ENCODE peak calls at places on chromosomes 12 and 14, in seven cellular contexts. W is HCT116, M is stomach, R is transverse colon, B is spleen, Y is K562, Q is HepG2. H is an unnamed sample.

GRCh38 chr12:42483534-42483857 is 106.0 kb downstream of the PRICKLE1 start:
- DNase-seq in W (no peak), M (no peak), R (peak; percentile 35), B (peak; percentile 89), Y (peak; percentile 51), Q (no peak), H (no peak)

GRCh38 chr12:131213896-131214442 is 260.3 kb downstream of the ADGRD1 start:
- DNase-seq in W (no peak), M (no peak), R (no peak), B (peak; percentile 51), Y (no peak), Q (no peak), H (no peak)

GRCh38 chr12:15116983-15117382 is 104.2 kb downstream of the RERG start:
- DNase-seq in W (no peak), M (no peak), R (no peak), B (no peak), Y (no peak), Q (no peak), H (no peak)

GRCh38 chr14:56359245-56359644 is 220.4 kb upstream of the TMEM260 start:
- DNase-seq in W (no peak), M (no peak), R (no peak), B (no peak), Y (no peak), Q (no peak), H (no peak)

GRCh38 chr12:29499235-29499634 is 1.7 kb upstream of the OVCH1 start:
- DNase-seq in W (no peak), M (no peak), R (no peak), B (no peak), Y (no peak), Q (no peak), H (no peak)

GRCh38 chr14:35252485-35252884 is 39.7 kb upstream of the PSMA6 start:
- DNase-seq in W (no peak), M (no peak), R (no peak), B (no peak), Y (no peak), Q (no peak), H (no peak)

GRCh38 chr12:5456025-5456424 is 24.1 kb downstream of the NTF3 start:
- DNase-seq in W (no peak), M (no peak), R (no peak), B (peak; percentile 36), Y (no peak), Q (no peak), H (no peak)

GRCh38 chr14:55122441-55122986 is 6.5 kb upstream of the LGALS3 start:
- DNase-seq in W (no peak), M (peak; percentile 91), R (peak; percentile 91), B (no peak), Y (no peak), Q (peak; percentile 34), H (peak; percentile 88)

GRCh38 chr14:71004481-71004880 is 97.2 kb downstream of the PCNX1 start:
- DNase-seq in W (no peak), M (no peak), R (no peak), B (no peak), Y (no peak), Q (no peak), H (no peak)

GRCh38 chr12:73225371-73225937 is 953.3 kb downstream of the TRHDE start:
- DNase-seq in W (no peak), M (no peak), R (no peak), B (no peak), Y (no peak), Q (no peak), H (no peak)

GRCh38 chr12:69838086-69838440 is 13.0 kb downstream of the MYRFL start:
- DNase-seq in W (no peak), M (no peak), R (peak; percentile 19), B (no peak), Y (no peak), Q (no peak), H (no peak)

GRCh38 chr14:50001146-50001998 is 108.5 kb downstream of the ARF6 start:
- DNase-seq in W (peak; percentile 87), M (peak; percentile 75), R (peak; percentile 78), B (peak; percentile 89), Y (peak; percentile 71), Q (peak; percentile 86), H (no peak)

GRCh38 chr12:29395356-29395755 is 14.4 kb upstream of the ERGIC2 start:
- DNase-seq in W (no peak), M (no peak), R (no peak), B (no peak), Y (no peak), Q (no peak), H (no peak)

GRCh38 chr14:63854330-63854729 is 1.5 kb downstream of the SYNE2 start:
- DNase-seq in W (no peak), M (no peak), R (no peak), B (no peak), Y (no peak), Q (no peak), H (no peak)

GRCh38 chr14:74577247-74577947 is 34.6 kb downstream of the LTBP2 start:
- DNase-seq in W (no peak), M (no peak), R (no peak), B (peak; percentile 49), Y (no peak), Q (no peak), H (no peak)

GRCh38 chr14:68792022-68792829 is 641 bp downstream of the ZFP36L1 start:
- DNase-seq in W (no peak), M (peak; percentile 29), R (no peak), B (peak; percentile 87), Y (no peak), Q (no peak), H (no peak)

GRCh38 chr12:55822228-55822627 is 4.4 kb downstream of the ORMDL2 start:
- DNase-seq in W (no peak), M (no peak), R (no peak), B (no peak), Y (no peak), Q (peak; percentile 48), H (no peak)

GRCh38 chr14:69921052-69921451 is 41.8 kb downstream of the SMOC1 start:
- DNase-seq in W (no peak), M (no peak), R (no peak), B (no peak), Y (no peak), Q (no peak), H (no peak)

GRCh38 chr14:105090493-105091334 is 25.5 kb upstream of the GPR132 start:
- DNase-seq in W (peak; percentile 71), M (peak; percentile 90), R (peak; percentile 91), B (peak; percentile 97), Y (peak; percentile 74), Q (peak; percentile 79), H (peak; percentile 93)

GRCh38 chr14:28163261-28163660 is 603.3 kb upstream of the FOXG1 start:
- DNase-seq in W (no peak), M (no peak), R (no peak), B (no peak), Y (no peak), Q (no peak), H (no peak)

GRCh38 chr12:6266431-6267006 is 44.0 kb upstream of the PLEKHG6 start:
- DNase-seq in W (no peak), M (no peak), R (no peak), B (no peak), Y (no peak), Q (no peak), H (no peak)

GRCh38 chr12:12182926-12183325 is 83.9 kb downstream of the LRP6 start:
- DNase-seq in W (no peak), M (no peak), R (no peak), B (no peak), Y (peak; percentile 9), Q (no peak), H (no peak)

GRCh38 chr12:12178545-12178944 is 88.3 kb downstream of the LRP6 start:
- DNase-seq in W (no peak), M (no peak), R (no peak), B (no peak), Y (no peak), Q (no peak), H (no peak)

GRCh38 chr12:12181516-12181915 is 85.3 kb downstream of the LRP6 start:
- DNase-seq in W (no peak), M (no peak), R (no peak), B (no peak), Y (no peak), Q (no peak), H (no peak)

GRCh38 chr12:12180575-12180974 is 86.3 kb downstream of the LRP6 start:
- DNase-seq in W (no peak), M (no peak), R (no peak), B (no peak), Y (no peak), Q (no peak), H (no peak)

GRCh38 chr12:12180136-12180535 is 86.7 kb downstream of the LRP6 start:
- DNase-seq in W (no peak), M (no peak), R (no peak), B (no peak), Y (no peak), Q (no peak), H (no peak)
- H3K36me3 ChIP-seq in W (no peaks in the 10 kb centered on the region), M (no peaks in the 10 kb centered on the region), R (no peaks in the 10 kb centered on the region), B (no peaks in the 10 kb centered on the region), Y (peaks cover 10% of the 10 kb centered on the region), Q (peaks cover 42% of the 10 kb centered on the region), H (no peaks in the 10 kb centered on the region)

GRCh38 chr12:132448453-132448800 is 41.5 kb upstream of the FBRSL1 start:
- DNase-seq in W (no peak), M (no peak), R (no peak), B (no peak), Y (no peak), Q (no peak), H (no peak)
- TF ChIP-seq POLR2A in W (no peak), M (no peak), R (no peak), B (no peak), Y (no peak), Q (no peak), H (no peak)

GRCh38 chr12:25250744-25251730 is at the start of gene KRAS:
- DNase-seq in W (peak; percentile 88), M (peak; percentile 96), R (peak; percentile 97), B (peak; percentile 100), Y (peak; percentile 93), Q (peak; percentile 88), H (peak; percentile 97)

GRCh38 chr12:25248137-25248536 is 2.6 kb downstream of the KRAS start:
- DNase-seq in W (no peak), M (no peak), R (no peak), B (no peak), Y (no peak), Q (no peak), H (no peak)

GRCh38 chr12:25251749-25252148 is 1.0 kb upstream of the KRAS start:
- DNase-seq in W (no peak), M (no peak), R (no peak), B (no peak), Y (peak; percentile 7), Q (no peak), H (no peak)

GRCh38 chr12:25248732-25249131 is 2.0 kb downstream of the KRAS start:
- DNase-seq in W (no peak), M (no peak), R (no peak), B (no peak), Y (no peak), Q (no peak), H (no peak)

GRCh38 chr12:25249951-25250738 is 584 bp downstream of the KRAS start:
- DNase-seq in W (no peak), M (peak; percentile 62), R (peak; percentile 69), B (peak; percentile 95), Y (peak; percentile 46), Q (no peak), H (peak; percentile 83)
- TF ChIP-seq POLR2AphosphoS5 in W (no peak), M (peak; percentile 38), R (peak; percentile 32), B (no peak), Y (no peak), Q (no peak), H (no peak)

GRCh38 chr12:106070611-106071010 is 68.1 kb downstream of the NUAK1 start:
- DNase-seq in W (no peak), M (no peak), R (no peak), B (no peak), Y (no peak), Q (no peak), H (peak; percentile 34)
- H3K36me3 ChIP-seq in W (no peaks in the 10 kb centered on the region), M (peaks cover 36% of the 10 kb centered on the region), R (no peaks in the 10 kb centered on the region), B (no peaks in the 10 kb centered on the region), Y (no peaks in the 10 kb centered on the region), Q (no peaks in the 10 kb centered on the region), H (peaks cover 68% of the 10 kb centered on the region)